ENCODE peak calls at places on chromosome 6, in four cellular contexts. B, F, A and O are unnamed samples.

GRCh38 chr6:31083742-31084354 is 28.5 kb downstream of the C6orf15 start:
- DNase-seq in F (peak), B (no peak), A (no peak), O (peak)

GRCh38 chr6:106425382-106425781 is 64.9 kb downstream of the CRYBG1 start:
- DNase-seq in F (no peak), B (no peak), A (no peak), O (no peak)

GRCh38 chr6:89436226-89436625 is 3.3 kb downstream of the ANKRD6 start:
- DNase-seq in A (peak), F (no peak), B (no peak), O (no peak)

GRCh38 chr6:144036064-144036873 is 28.2 kb upstream of the PLAGL1 start:
- DNase-seq in F (no peak), A (no peak), B (no peak), O (no peak)

GRCh38 chr6:115004204-115004603 is 661.4 kb upstream of the HS3ST5 start:
- DNase-seq in B (peak), A (no peak), F (no peak), O (no peak)

GRCh38 chr6:44038543-44039065 is 88.6 kb downstream of the MRPL14 start:
- DNase-seq in B (no peak), A (no peak), F (no peak), O (no peak)

GRCh38 chr6:292506-293184 is 358 bp downstream of the DUSP22 start:
- DNase-seq in B (peak), A (peak), F (no peak), O (peak)

GRCh38 chr6:110628330-110628729 is 151.9 kb upstream of the SLC22A16 start:
- DNase-seq in F (no peak), B (peak), A (no peak), O (no peak)

GRCh38 chr6:13923527-13924145 is 1.1 kb upstream of the RNF182 start:
- DNase-seq in F (no peak), B (peak), A (no peak), O (no peak)

GRCh38 chr6:124066995-124067552 is 263.4 kb downstream of the NKAIN2 start:
- DNase-seq in A (no peak), F (no peak), B (no peak), O (no peak)

GRCh38 chr6:150639823-150640331 is 40.2 kb downstream of the PLEKHG1 start:
- DNase-seq in A (no peak), B (no peak), F (no peak), O (no peak)

GRCh38 chr6:21277601-21278043 is 315.9 kb upstream of the SOX4 start:
- DNase-seq in A (no peak), F (peak), B (peak), O (no peak)

DNA sequence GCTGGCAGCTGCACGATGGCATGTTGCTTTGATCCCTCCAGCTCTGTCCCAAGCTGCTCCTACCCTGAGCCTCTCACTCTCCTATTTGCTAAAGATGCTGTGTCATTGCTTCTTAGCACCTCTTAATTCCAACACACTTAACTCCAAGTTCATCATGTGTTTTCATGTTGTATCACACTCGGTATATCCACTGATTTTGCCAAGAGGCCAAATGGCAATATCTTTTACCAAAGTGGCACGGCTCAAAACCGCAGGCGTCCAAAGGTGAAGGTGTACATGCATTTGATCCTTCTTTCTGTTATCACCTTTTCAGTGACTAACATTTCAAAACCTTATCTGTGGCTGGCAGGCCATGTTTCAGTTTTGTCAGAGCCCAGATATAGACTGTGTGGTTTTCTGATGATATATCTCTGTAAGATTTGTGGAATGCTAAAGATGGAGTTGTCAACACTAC is 217.0 kb downstream of the TBX18 start:
- DNase-seq in A (peak), F (no peak), B (no peak), O (no peak)
- TF ChIP-seq EZH2phosphoT487 in A (no peak), F (no peak), B (no peak), O (no peak)

GRCh38 chr6:79869184-79869583 is 78.2 kb downstream of the ELOVL4 start:
- DNase-seq in B (no peak), A (no peak), F (no peak), O (no peak)

GRCh38 chr6:79864421-79864820 is 82.9 kb downstream of the ELOVL4 start:
- DNase-seq in B (no peak), F (no peak), A (no peak), O (no peak)

GRCh38 chr6:79869600-79870084 is 77.7 kb downstream of the ELOVL4 start:
- DNase-seq in B (peak), A (peak), F (peak), O (peak)

GRCh38 chr6:79872303-79872702 is 75.0 kb downstream of the ELOVL4 start:
- DNase-seq in F (no peak), B (no peak), A (no peak), O (no peak)

GRCh38 chr6:79868098-79868722 is 79.1 kb downstream of the ELOVL4 start:
- DNase-seq in A (peak), B (peak), F (peak), O (peak)
- TF ChIP-seq EZH2phosphoT487 in A (no peak), B (no peak), F (no peak), O (no peak)

GRCh38 chr6:134299236-134299635 is 18.7 kb downstream of the SGK1 start:
- DNase-seq in A (no peak), F (no peak), B (peak), O (no peak)
- TF ChIP-seq EZH2phosphoT487 in A (no peak), F (no peak), B (no peak), O (no peak)

GRCh38 chr6:1624071-1624847 is 14.5 kb downstream of the FOXC1 start:
- DNase-seq in B (no peak), F (no peak), A (no peak), O (no peak)

GRCh38 chr6:1625926-1626413 is 16.3 kb downstream of the FOXC1 start:
- DNase-seq in B (no peak), A (no peak), F (no peak), O (no peak)

GRCh38 chr6:1623769-1624070 is 14.0 kb downstream of the FOXC1 start:
- DNase-seq in F (no peak), A (no peak), B (no peak), O (no peak)

GRCh38 chr6:1625352-1625773 is 15.6 kb downstream of the FOXC1 start:
- DNase-seq in B (no peak), A (no peak), F (no peak), O (no peak)

DNA sequence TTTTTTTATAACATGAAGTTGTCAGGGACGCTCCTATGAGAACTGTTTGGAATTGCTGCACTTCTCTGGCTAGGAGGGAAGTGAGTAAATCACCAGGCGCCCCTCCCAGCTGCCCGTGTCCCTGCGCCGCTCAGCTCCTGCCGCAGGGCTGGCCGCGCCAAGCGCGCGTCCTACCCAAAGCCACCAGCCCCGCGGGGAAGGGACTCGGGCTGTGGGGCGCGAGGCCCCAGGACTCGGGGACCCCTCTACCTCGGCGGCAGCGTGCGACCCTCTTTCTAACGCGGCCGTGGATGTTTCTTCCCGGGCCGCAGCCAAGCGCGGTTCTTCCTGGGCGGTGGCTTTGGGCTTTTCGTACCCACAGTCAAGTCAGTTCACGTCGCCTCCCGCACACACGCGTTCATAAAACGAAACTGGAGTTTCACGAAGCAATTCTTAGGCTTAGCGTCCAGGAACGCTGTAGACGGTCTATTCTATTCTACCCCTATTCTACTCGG is 15.2 kb downstream of the FOXC1 start:
- DNase-seq in F (no peak), B (no peak), A (no peak), O (no peak)
- TF ChIP-seq EZH2phosphoT487 in F (no peak), B (no peak), A (no peak), O (no peak)

GRCh38 chr6:126253421-126253820 is 86.5 kb upstream of the CENPW start:
- DNase-seq in B (no peak), A (no peak), F (no peak), O (no peak)
- TF ChIP-seq EZH2phosphoT487 in B (no peak), A (no peak), F (no peak), O (no peak)

GRCh38 chr6:164928041-164928321 is 381.4 kb downstream of the C6orf118 start:
- DNase-seq in B (no peak), F (no peak), A (no peak), O (no peak)

GRCh38 chr6:164925681-164926530 is 383.5 kb downstream of the C6orf118 start:
- DNase-seq in A (no peak), B (no peak), F (no peak), O (no peak)

GRCh38 chr6:164927288-164928040 is 381.9 kb downstream of the C6orf118 start:
- DNase-seq in F (peak), A (peak), B (peak), O (peak)

GRCh38 chr6:164928366-164929154 is 380.8 kb downstream of the C6orf118 start:
- DNase-seq in B (no peak), A (no peak), F (no peak), O (no peak)

GRCh38 chr6:164926686-164927085 is 382.7 kb downstream of the C6orf118 start:
- DNase-seq in F (no peak), B (no peak), A (no peak), O (no peak)
- TF ChIP-seq EZH2phosphoT487 in F (no peak), B (no peak), A (no peak), O (no peak)

GRCh38 chr6:73695619-73696421 is at the start of gene CD109:
- DNase-seq in B (peak), F (peak), A (no peak), O (no peak)
- TF ChIP-seq EZH2phosphoT487 in B (no peak), F (no peak), A (no peak), O (no peak)

DNA sequence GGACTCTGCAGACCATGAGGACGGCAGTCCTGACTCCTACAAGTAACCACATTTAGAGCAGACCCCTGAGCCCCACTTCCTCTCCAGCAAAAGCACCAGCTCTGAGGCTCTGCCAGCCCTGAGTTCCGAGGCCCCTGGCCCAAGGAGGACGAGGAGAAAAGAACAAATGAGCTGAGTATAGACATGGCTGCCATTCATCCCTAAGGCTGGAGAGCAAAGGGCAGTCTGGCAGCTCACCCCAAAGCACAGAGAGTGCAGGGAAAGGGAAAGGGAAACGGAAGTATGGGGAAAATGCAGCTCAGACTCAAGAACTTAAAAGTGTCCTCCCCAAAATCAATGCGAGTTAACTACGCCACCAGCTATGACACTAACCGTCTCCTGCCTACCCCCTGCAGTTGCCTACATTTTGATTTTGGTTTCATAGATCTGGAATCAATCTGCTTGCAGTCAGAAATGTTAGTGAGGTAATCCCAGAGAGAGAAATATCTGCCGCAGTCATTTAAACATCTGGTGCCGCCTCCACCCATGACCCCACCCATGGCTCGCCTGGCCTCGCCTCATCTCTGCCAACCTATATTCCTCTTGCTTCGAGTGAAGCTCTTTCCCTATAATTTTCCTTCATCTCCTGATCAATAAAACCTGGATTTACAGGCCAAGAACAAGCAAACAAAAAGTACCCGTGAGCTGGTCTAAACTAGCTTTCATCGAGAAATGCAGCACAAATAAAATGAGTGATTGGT is 49.6 kb upstream of the AFDN start:
- DNase-seq in A (no peak), F (no peak), B (no peak), O (no peak)
- TF ChIP-seq EZH2phosphoT487 in A (no peak), F (no peak), B (no peak), O (no peak)

GRCh38 chr6:24489470-24489869 is at the start of gene GPLD1:
- DNase-seq in B (no peak), F (no peak), A (no peak), O (no peak)
- TF ChIP-seq EZH2phosphoT487 in B (no peak), F (no peak), A (no peak), O (no peak)